ENCODE peak calls at places on chromosomes 6 and 20, in eight cellular contexts. T is lower leg skin; D is activated T-helper 1 cell treated with anti-CD3 and anti-CD28 coated beads, Interleukin-12 subunit alpha, Interleukin-12 subunit beta, Interleukin-2, Interleukin-4 antibody, amounts not matched to agents 30 ng/mL and 10 ng/mL and 1 ng/mL, durations not matched to agents 14 hours and 24 hours and 36 hours; S is ureter; A is stimulated activated naive CD4-positive, alpha-beta T cell; M is caudate nucleus; Y is adipocyte; K is cardiac muscle cell. H is an unnamed sample.

GRCh38 chr6:140225587-140226438 is 851.4 kb upstream of the CITED2 start:
- DNase-seq in T (no peak), D (no peak), S (no peak), A (no peak), M (no peak), Y (peak), K (no peak), H (peak)

GRCh38 chr20:142290-142689 is at the start of gene DEFB126:
- DNase-seq in T (no peak), D (no peak), S (no peak), A (no peak), M (no peak), Y (no peak), K (no peak), H (no peak)

GRCh38 chr20:48143435-48144081 is 358.3 kb upstream of the SULF2 start:
- DNase-seq in T (no peak), D (no peak), S (no peak), A (no peak), M (no peak), Y (peak), K (no peak), H (no peak)

GRCh38 chr6:135972120-135972519 is 120.6 kb downstream of the PDE7B start:
- DNase-seq in T (no peak), D (no peak), S (no peak), A (no peak), M (no peak), Y (no peak), K (no peak), H (no peak)

GRCh38 chr6:41167173-41167963 is 4.5 kb upstream of the TREM2 start:
- DNase-seq in T (no peak), D (no peak), S (no peak), A (no peak), M (no peak), Y (peak), K (peak), H (no peak)

GRCh38 chr6:24440897-24441598 is 38.3 kb downstream of the MRS2 start:
- DNase-seq in T (no peak), D (no peak), S (no peak), A (no peak), M (no peak), Y (no peak), K (no peak), H (no peak)

GRCh38 chr20:3714092-3714491 is 1.7 kb upstream of the SIGLEC1 start:
- DNase-seq in T (no peak), D (no peak), S (no peak), A (no peak), M (no peak), Y (no peak), K (no peak), H (no peak)

GRCh38 chr6:139452176-139452876 is 77.9 kb upstream of the CITED2 start:
- DNase-seq in T (no peak), D (no peak), S (no peak), A (no peak), M (no peak), Y (peak), K (no peak), H (peak)

GRCh38 chr6:11810039-11810541 is 31.5 kb upstream of the ADTRP start:
- DNase-seq in T (peak), D (no peak), S (peak), A (no peak), M (peak), Y (peak), K (peak), H (peak)

GRCh38 chr20:4791121-4791520 is 69.4 kb downstream of the PRND start:
- DNase-seq in T (no peak), D (no peak), S (no peak), A (no peak), M (no peak), Y (no peak), K (no peak), H (no peak)

GRCh38 chr6:80457044-80457933 is 350.8 kb downstream of the BCKDHB start:
- DNase-seq in T (peak), D (no peak), S (peak), A (no peak), M (no peak), Y (peak), K (no peak), H (peak)

GRCh38 chr6:31243508-31243907 is 28.4 kb downstream of the HLA-C start:
- DNase-seq in T (no peak), D (no peak), S (no peak), A (no peak), M (no peak), Y (no peak), K (no peak), H (no peak)

GRCh38 chr20:43953919-43954617 is 39.4 kb downstream of the TOX2 start:
- DNase-seq in T (no peak), D (no peak), S (no peak), A (no peak), M (no peak), Y (no peak), K (no peak), H (no peak)

GRCh38 chr6:3561745-3562144 is 104.9 kb upstream of the SLC22A23 start:
- DNase-seq in T (no peak), D (no peak), S (no peak), A (no peak), M (no peak), Y (peak), K (peak), H (peak)

GRCh38 chr6:34146801-34147592 is 1.1 kb upstream of the GRM4 start:
- DNase-seq in T (no peak), D (no peak), S (no peak), A (no peak), M (no peak), Y (no peak), K (no peak), H (peak)

GRCh38 chr6:154435400-154435945 is 75.0 kb downstream of the CNKSR3 start:
- DNase-seq in T (no peak), D (no peak), S (no peak), A (no peak), M (no peak), Y (no peak), K (no peak), H (no peak)

GRCh38 chr6:135104199-135104598 is 49.6 kb upstream of the HBS1L start:
- DNase-seq in T (no peak), D (no peak), S (no peak), A (no peak), M (no peak), Y (no peak), K (no peak), H (no peak)

GRCh38 chr20:33521461-33521860 is 31.6 kb downstream of the CBFA2T2 start:
- DNase-seq in T (no peak), D (no peak), S (no peak), A (no peak), M (no peak), Y (no peak), K (no peak), H (peak)

GRCh38 chr6:44178424-44179071 is 19.9 kb downstream of the CAPN11 start:
- DNase-seq in T (no peak), D (no peak), S (no peak), A (no peak), M (no peak), Y (no peak), K (no peak), H (no peak)

GRCh38 chr20:41392871-41393704 is 26.5 kb upstream of the EMILIN3 start:
- DNase-seq in T (peak), D (no peak), S (no peak), A (no peak), M (peak), Y (no peak), K (no peak), H (no peak)

GRCh38 chr6:39821739-39822532 is 29.8 kb downstream of the DAAM2 start:
- DNase-seq in T (no peak), D (no peak), S (no peak), A (no peak), M (peak), Y (no peak), K (no peak), H (no peak)

GRCh38 chr6:72149715-72150114 is 263.4 kb downstream of the RIMS1 start:
- DNase-seq in T (no peak), D (no peak), S (no peak), A (no peak), M (no peak), Y (no peak), K (no peak), H (no peak)

GRCh38 chr6:63553208-63553607 is 19.1 kb upstream of the LOC128125822 start:
- DNase-seq in T (no peak), D (no peak), S (no peak), A (no peak), M (no peak), Y (no peak), K (no peak), H (no peak)

GRCh38 chr6:43943099-43943766 is 173.2 kb downstream of the VEGFA start:
- DNase-seq in T (no peak), D (no peak), S (peak), A (no peak), M (no peak), Y (no peak), K (no peak), H (no peak)

GRCh38 chr20:48727226-48727625 is 100.6 kb downstream of the PREX1 start:
- DNase-seq in T (no peak), D (no peak), S (no peak), A (no peak), M (no peak), Y (no peak), K (no peak), H (no peak)

GRCh38 chr6:66662196-66662595 is 955.2 kb upstream of the EYS start:
- DNase-seq in T (no peak), D (no peak), S (no peak), A (no peak), M (no peak), Y (peak), K (peak), H (peak)

GRCh38 chr6:5142915-5143314 is 57.8 kb downstream of the PPP1R3G start:
- DNase-seq in T (no peak), D (no peak), S (no peak), A (no peak), M (no peak), Y (no peak), K (no peak), H (no peak)

GRCh38 chr6:36241728-36242127 is 28.1 kb upstream of the PNPLA1 start:
- DNase-seq in T (no peak), D (no peak), S (no peak), A (no peak), M (peak), Y (no peak), K (no peak), H (no peak)

GRCh38 chr6:157962601-157963084 is 19.0 kb upstream of the SYNJ2 start:
- DNase-seq in T (no peak), D (no peak), S (no peak), A (peak), M (no peak), Y (peak), K (no peak), H (no peak)

GRCh38 chr6:163369628-163370365 is 44.7 kb upstream of the QKI start:
- DNase-seq in T (no peak), D (no peak), S (no peak), A (no peak), M (no peak), Y (no peak), K (no peak), H (peak)

GRCh38 chr20:32655903-32656500 is 17.7 kb downstream of the C20orf203 start:
- DNase-seq in T (no peak), D (no peak), S (no peak), A (no peak), M (no peak), Y (no peak), K (no peak), H (no peak)

GRCh38 chr6:106084106-106084963 is 1.8 kb upstream of the PRDM1 start:
- DNase-seq in T (no peak), D (no peak), S (no peak), A (no peak), M (no peak), Y (peak), K (peak), H (peak)

GRCh38 chr20:20205862-20206236 is 153.5 kb downstream of the CFAP61 start:
- DNase-seq in T (no peak), D (no peak), S (no peak), A (no peak), M (no peak), Y (no peak), K (no peak), H (peak)

GRCh38 chr6:160035693-160036330 is 66.9 kb downstream of the IGF2R start:
- DNase-seq in T (no peak), D (no peak), S (no peak), A (no peak), M (no peak), Y (no peak), K (no peak), H (no peak)